ENCODE peak calls at places on chromosomes 13 and 19, in five cellular contexts. J is lower leg skin, B is H9, U is adrenal gland, K is osteoblast. H is an unnamed sample.

GRCh38 chr19:38469151-38469550 is 35.7 kb downstream of the RYR1 start:
- DNase-seq in J (no peak), B (no peak), U (no peak), K (no peak), H (no peak)

GRCh38 chr13:113542751-113543424 is 41.7 kb upstream of the TFDP1 start:
- DNase-seq in J (no peak), B (peak), U (peak), K (peak), H (no peak)

GRCh38 chr19:46866407-46867132 is 5.8 kb downstream of the ARHGAP35 start:
- DNase-seq in J (no peak), B (no peak), U (no peak), K (no peak), H (no peak)

GRCh38 chr13:30398601-30399072 is 23.7 kb upstream of the UBE2L5 start:
- DNase-seq in J (no peak), B (no peak), U (peak), K (peak), H (no peak)

GRCh38 chr13:21399741-21400140 is 59.4 kb downstream of the ZDHHC20 start:
- DNase-seq in J (no peak), B (no peak), U (no peak), K (peak), H (no peak)

GRCh38 chr19:4057913-4058695 is 8.6 kb downstream of the ZBTB7A start:
- DNase-seq in J (peak), B (peak), U (peak), K (peak), H (no peak)

GRCh38 chr19:13398780-13399726 is 107.2 kb downstream of the CACNA1A start:
- DNase-seq in J (no peak), B (no peak), U (peak), K (peak), H (no peak)

GRCh38 chr13:30863796-30864195 is 42.3 kb upstream of the MEDAG start:
- DNase-seq in J (no peak), B (peak), U (no peak), K (no peak), H (no peak)

GRCh38 chr19:40689339-40690049 is 957 bp downstream of the NUMBL start:
- DNase-seq in J (no peak), B (no peak), U (no peak), K (peak), H (no peak)

GRCh38 chr19:1079566-1080111 is 12.7 kb downstream of the ARHGAP45 start:
- DNase-seq in J (no peak), B (peak), U (no peak), K (no peak), H (no peak)

GRCh38 chr13:114161644-114162532 is 17.2 kb upstream of the CFAP97D2 start:
- DNase-seq in J (no peak), B (no peak), U (peak), K (peak), H (no peak)

GRCh38 chr19:16325671-16326400 is 1.2 kb downstream of the KLF2 start:
- DNase-seq in J (no peak), B (peak), U (peak), K (peak), H (no peak)

GRCh38 chr13:75402787-75403186 is 79.2 kb downstream of the TBC1D4 start:
- DNase-seq in J (no peak), B (no peak), U (no peak), K (no peak), H (no peak)

GRCh38 chr19:44282846-44283245 is 22.0 kb downstream of the ZNF235 start:
- DNase-seq in J (no peak), B (no peak), U (no peak), K (no peak), H (no peak)

GRCh38 chr19:41939861-41940442 is 11.7 kb upstream of the ERFL start:
- DNase-seq in J (no peak), B (no peak), U (no peak), K (peak), H (no peak)

GRCh38 chr13:40352807-40353562 is 313.5 kb downstream of the FOXO1 start:
- DNase-seq in J (peak), B (no peak), U (peak), K (no peak), H (no peak)

GRCh38 chr19:29798783-29799182 is 13.0 kb upstream of the CCNE1 start:
- DNase-seq in J (no peak), B (no peak), U (no peak), K (peak), H (no peak)

GRCh38 chr13:28031929-28032328 is 43.4 kb upstream of the URAD start:
- DNase-seq in J (no peak), B (no peak), U (no peak), K (no peak), H (no peak)

GRCh38 chr19:33281296-33281926 is 20.9 kb downstream of the CEBPA start:
- DNase-seq in J (no peak), B (no peak), U (no peak), K (peak), H (no peak)

GRCh38 chr13:23851106-23851505 is 38.1 kb downstream of the MIPEP start:
- DNase-seq in J (no peak), B (no peak), U (no peak), K (no peak), H (no peak)

GRCh38 chr19:870963-871401 is 11.5 kb downstream of the CFD start:
- DNase-seq in J (no peak), B (no peak), U (peak), K (peak), H (peak)

GRCh38 chr13:31234729-31235128 is 35.0 kb downstream of the B3GLCT start:
- DNase-seq in J (no peak), B (peak), U (no peak), K (peak), H (no peak)

GRCh38 chr19:49057636-49058234 is at the start of gene CGB7:
- DNase-seq in J (peak), B (peak), U (peak), K (peak), H (no peak)

GRCh38 chr19:14434157-14434501 is 1.0 kb downstream of the PKN1 start:
- DNase-seq in J (no peak), B (no peak), U (peak), K (no peak), H (no peak)

GRCh38 chr13:113562085-113562749 is 22.3 kb upstream of the TFDP1 start:
- DNase-seq in J (peak), B (peak), U (peak), K (peak), H (peak)

GRCh38 chr13:65034266-65034665 is 2195.9 kb downstream of the PCDH9 start:
- DNase-seq in J (no peak), B (peak), U (no peak), K (no peak), H (no peak)

GRCh38 chr13:70585109-70585508 is 476.9 kb upstream of the KLHL1 start:
- DNase-seq in J (no peak), B (no peak), U (no peak), K (no peak), H (no peak)

GRCh38 chr13:25844559-25845434 is 207.0 kb downstream of the SHISA2 start:
- DNase-seq in J (no peak), B (no peak), U (no peak), K (peak), H (no peak)

GRCh38 chr19:2827022-2827421 is 7.4 kb downstream of the ZNF554 start:
- DNase-seq in J (no peak), B (no peak), U (no peak), K (no peak), H (no peak)

GRCh38 chr19:6156033-6156432 is 20.6 kb downstream of the ACSBG2 start:
- DNase-seq in J (no peak), B (no peak), U (no peak), K (no peak), H (no peak)

GRCh38 chr19:58518261-58519086 is 1.1 kb downstream of the ZBTB45 start:
- DNase-seq in J (peak), B (peak), U (no peak), K (peak), H (no peak)

GRCh38 chr13:38180100-38180499 is 169.6 kb upstream of the UFM1 start:
- DNase-seq in J (no peak), B (no peak), U (no peak), K (no peak), H (no peak)

GRCh38 chr19:35479278-35479677 is 11.0 kb downstream of the KRTDAP start:
- DNase-seq in J (no peak), B (no peak), U (no peak), K (no peak), H (no peak)

GRCh38 chr13:71312923-71313322 is 554.1 kb downstream of the DACH1 start:
- DNase-seq in J (no peak), B (no peak), U (no peak), K (no peak), H (no peak)

GRCh38 chr19:6587998-6588507 is 2.9 kb downstream of the CD70 start:
- DNase-seq in J (no peak), B (no peak), U (no peak), K (no peak), H (no peak)

GRCh38 chr19:42466521-42467436 is 24.0 kb upstream of the CXCL17 start:
- DNase-seq in J (no peak), B (no peak), U (no peak), K (peak), H (no peak)

GRCh38 chr13:69324109-69324886 is 783.3 kb upstream of the ATXN8OS start:
- DNase-seq in J (no peak), B (no peak), U (no peak), K (no peak), H (no peak)

GRCh38 chr13:22703601-22704209 is 477.1 kb upstream of the SGCG start:
- DNase-seq in J (no peak), B (no peak), U (no peak), K (no peak), H (no peak)

GRCh38 chr19:18419195-18419698 is at the start of gene SSBP4:
- DNase-seq in J (no peak), B (no peak), U (peak), K (peak), H (peak)
- TF ChIP-seq CTCF in J (no peak), B (peak), U (no peak), K (peak), H (peak)

GRCh38 chr13:32468502-32469147 is 40.7 kb upstream of the N4BP2L1 start:
- DNase-seq in J (no peak), B (no peak), U (peak), K (no peak), H (no peak)
- TF ChIP-seq CTCF in J (no peak), B (no peak), U (no peak), K (no peak), H (no peak)

GRCh38 chr13:110254151-110254679 is 52.7 kb downstream of the COL4A1 start:
- DNase-seq in J (no peak), B (no peak), U (no peak), K (no peak), H (peak)
- TF ChIP-seq CTCF in J (no peak), B (no peak), U (no peak), K (no peak), H (peak)

DNA sequence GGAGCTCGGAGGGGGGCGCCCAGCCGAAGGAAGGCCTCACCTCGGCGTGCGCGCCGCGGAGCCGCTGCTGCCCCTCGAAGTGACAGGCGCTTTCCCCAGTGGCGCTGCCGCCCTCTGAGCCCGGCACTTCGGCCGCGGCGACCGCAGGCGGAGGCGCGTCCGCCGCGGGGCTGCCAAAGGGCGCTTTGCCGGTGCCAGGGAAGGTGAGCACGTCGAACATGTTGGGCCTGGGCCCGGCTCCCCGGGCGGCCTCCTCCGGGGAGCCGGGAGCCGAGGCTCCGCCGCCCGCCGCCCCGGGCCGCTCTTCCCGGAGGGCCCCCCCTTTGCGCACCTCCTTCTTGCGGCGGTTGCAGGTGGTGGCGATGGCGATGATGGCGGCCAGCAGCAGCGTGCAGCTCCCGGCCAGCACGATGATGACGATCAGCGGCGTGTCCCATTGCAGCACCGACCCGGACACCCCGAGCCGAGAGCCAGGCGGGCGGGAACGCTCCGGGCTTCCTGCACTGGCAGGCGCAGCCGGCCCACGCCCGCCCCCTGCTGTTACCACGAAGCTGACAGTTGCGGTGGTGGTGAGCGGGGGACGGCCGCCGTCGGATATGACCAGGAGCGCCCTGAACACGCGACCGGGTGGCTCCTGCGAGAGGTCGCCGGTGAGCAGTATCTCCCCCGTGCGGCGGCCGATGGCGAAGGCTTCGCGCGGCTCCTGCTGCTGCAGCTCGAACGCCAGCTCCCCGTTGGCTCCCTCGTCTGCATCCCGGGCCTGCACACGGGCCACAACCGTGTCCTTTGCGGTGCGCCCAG is 2.5 kb downstream of the PCDH8 start:
- DNase-seq in J (no peak), B (peak), U (no peak), K (peak), H (no peak)
- TF ChIP-seq CTCF in J (no peak), B (peak), U (no peak), K (no peak), H (no peak)

GRCh38 chr19:10820173-10820572 is 15.8 kb downstream of the TMED1 start:
- DNase-seq in J (no peak), B (no peak), U (no peak), K (no peak), H (no peak)
- TF ChIP-seq CTCF in J (no peak), B (peak), U (no peak), K (peak), H (peak)

GRCh38 chr13:44818428-44818827 is 170.8 kb downstream of the NUFIP1 start:
- DNase-seq in J (no peak), B (peak), U (no peak), K (no peak), H (no peak)
- TF ChIP-seq CTCF in J (no peak), B (peak), U (no peak), K (peak), H (peak)